ENCODE peak calls at places on chromosome 21, in four cellular contexts. S is adipocyte, Z is bronchial epithelial cell, R is brain microvascular endothelial cell. Y is an unnamed sample. For H3K36me3, the result is how much of the 10 kb centered on the place peaks cover.

GRCh38 chr21:45290948-45291612 is 3.4 kb upstream of the POFUT2 start:
- DNase-seq in Z (no peak), S (no peak), R (peak), Y (no peak)

GRCh38 chr21:45142469-45142868 is 68.1 kb downstream of the ADARB1 start:
- DNase-seq in Z (no peak), S (peak), R (peak), Y (peak)

GRCh38 chr21:17467392-17467791 is 45.5 kb upstream of the CXADR start:
- DNase-seq in S (no peak), R (no peak), Z (peak), Y (no peak)

GRCh38 chr21:33402011-33402979 is 918 bp upstream of the IFNGR2 start:
- DNase-seq in S (no peak), Z (peak), R (peak), Y (peak)

GRCh38 chr21:31872072-31872451 is 758 bp upstream of the HUNK start:
- DNase-seq in S (no peak), Z (no peak), R (no peak), Y (no peak)

GRCh38 chr21:41648591-41649031 is 118.2 kb downstream of the RIPK4 start:
- DNase-seq in S (peak), Z (peak), R (peak), Y (peak)

GRCh38 chr21:33578959-33579542 is 9.4 kb downstream of the DONSON start:
- DNase-seq in R (no peak), Z (peak), S (no peak), Y (no peak)

GRCh38 chr21:46326110-46326703 is 2.3 kb downstream of the PCNT start:
- DNase-seq in Z (no peak), S (no peak), R (no peak), Y (no peak)

GRCh38 chr21:46284722-46285121 is 689 bp downstream of the MCM3AP start:
- DNase-seq in S (no peak), R (no peak), Z (no peak), Y (no peak)

GRCh38 chr21:38968887-38969543 is 163.3 kb downstream of the ETS2 start:
- DNase-seq in Z (no peak), S (no peak), R (no peak), Y (no peak)

GRCh38 chr21:36027352-36027751 is 33.0 kb downstream of the SETD4 start:
- DNase-seq in R (no peak), S (peak), Z (peak), Y (no peak)

GRCh38 chr21:26850116-26850643 is 5.0 kb upstream of the ADAMTS1 start:
- DNase-seq in S (peak), R (no peak), Z (peak), Y (peak)

DNA sequence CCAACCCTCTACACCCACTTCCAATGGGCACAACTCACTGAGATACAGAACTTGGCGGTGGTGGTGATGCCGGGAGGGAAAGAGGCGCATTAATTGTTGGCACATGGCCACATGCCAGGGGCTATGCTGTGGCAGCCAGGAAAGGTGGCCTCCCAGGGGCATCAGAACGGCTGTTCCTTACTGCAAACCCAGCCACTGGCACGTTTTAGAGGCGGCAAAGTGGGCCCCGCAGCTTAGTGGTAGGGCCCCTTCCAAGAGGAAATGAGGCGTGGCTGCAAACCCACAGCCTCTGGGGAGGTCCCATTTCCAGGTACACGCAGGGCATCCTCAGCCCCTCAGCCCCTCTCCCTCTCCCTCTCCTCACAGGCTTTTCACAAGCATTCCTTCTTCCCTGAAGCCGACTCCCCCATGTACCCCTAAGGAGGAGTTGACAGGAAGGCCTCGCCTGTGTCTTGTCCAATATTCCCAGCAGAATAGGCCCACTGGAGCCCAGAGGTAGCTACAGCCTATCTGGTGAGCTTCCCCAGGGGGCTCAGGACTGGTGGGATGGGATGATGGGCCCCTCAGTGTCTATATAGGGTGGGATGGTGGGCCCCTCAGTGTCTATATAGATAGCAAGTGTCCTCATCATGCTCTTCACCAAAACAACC is 166.2 kb downstream of the CLIC6 start:
- DNase-seq in R (no peak), S (no peak), Z (no peak), Y (no peak)
- H3K36me3 ChIP-seq in R (half or more), S (half or more), Z (under half), Y (under half)

GRCh38 chr21:37198989-37199924 is 67.9 kb downstream of the VPS26C start:
- DNase-seq in Z (peak), S (peak), R (peak), Y (peak)
- H3K4me3 ChIP-seq in Z (no peak), S (no peak), R (no peak), Y (no peak)

GRCh38 chr21:29320021-29320420 is 21.3 kb downstream of the BACH1 start:
- DNase-seq in R (no peak), S (no peak), Z (no peak), Y (no peak)

GRCh38 chr21:29323189-29323588 is 24.5 kb downstream of the BACH1 start:
- DNase-seq in Z (no peak), R (no peak), S (no peak), Y (no peak)

GRCh38 chr21:29321217-29321616 is 22.5 kb downstream of the BACH1 start:
- DNase-seq in R (no peak), Z (no peak), S (no peak), Y (no peak)

GRCh38 chr21:29322570-29322957 is 23.8 kb downstream of the BACH1 start:
- DNase-seq in S (no peak), R (no peak), Z (no peak), Y (no peak)

GRCh38 chr21:29321908-29322569 is 23.3 kb downstream of the BACH1 start:
- DNase-seq in R (no peak), S (no peak), Z (no peak), Y (no peak)
- H3K36me3 ChIP-seq in R (under half), S (under half), Z (under half), Y (under half)

GRCh38 chr21:29175408-29176147 is 45.1 kb downstream of the MAP3K7CL start:
- DNase-seq in S (peak), R (peak), Z (no peak), Y (no peak)
- H3K4me3 ChIP-seq in S (peak), R (no peak), Z (no peak), Y (no peak)

Y was measured in A673.